ENCODE peak calls at places on chromosomes 6 and 20, in four cellular contexts. C is HepG2, R is K562, K is GM12878. T is an unnamed sample.

GRCh38 chr6:11009353-11009752 is 34.8 kb downstream of the ELOVL2 start:
- DNase-seq in K (no peak), R (no peak), C (peak), T (no peak)

GRCh38 chr20:61998343-61999121 is 67.1 kb downstream of the TAF4 start:
- DNase-seq in C (no peak), K (no peak), R (no peak), T (no peak)

GRCh38 chr6:131924881-131925474 is 26.2 kb downstream of the CCN2 start:
- DNase-seq in C (peak), R (no peak), K (no peak), T (peak)

GRCh38 chr20:63228786-63229185 is 6.9 kb upstream of the BIRC7 start:
- DNase-seq in R (no peak), C (no peak), K (no peak), T (no peak)

GRCh38 chr20:58978351-58979190 is 2.5 kb upstream of the NELFCD start:
- DNase-seq in K (no peak), R (no peak), C (no peak), T (no peak)

GRCh38 chr20:58293453-58293852 is 16.1 kb upstream of the RAB22A start:
- DNase-seq in K (no peak), R (peak), C (peak), T (peak)

GRCh38 chr6:55210952-55211351 is 36.6 kb downstream of the HCRTR2 start:
- DNase-seq in C (no peak), K (no peak), R (no peak), T (no peak)

GRCh38 chr6:45681860-45682488 is 304.2 kb upstream of the SUPT3H start:
- DNase-seq in C (no peak), K (peak), R (no peak), T (no peak)

GRCh38 chr6:168219167-168219566 is 100.4 kb downstream of the DACT2 start:
- DNase-seq in R (no peak), C (no peak), K (no peak), T (no peak)

GRCh38 chr6:1611322-1611571 is 1.5 kb downstream of the FOXC1 start:
- DNase-seq in K (no peak), R (no peak), C (no peak), T (no peak)

GRCh38 chr6:19692506-19693298 is 144.5 kb upstream of the ID4 start:
- DNase-seq in C (no peak), K (no peak), R (no peak), T (no peak)

GRCh38 chr6:54717849-54718455 is 128.6 kb upstream of the FAM83B start:
- DNase-seq in K (peak), R (peak), C (peak), T (peak)

GRCh38 chr6:63565727-63566625 is 6.3 kb upstream of the LOC128125822 start:
- DNase-seq in C (no peak), K (no peak), R (no peak), T (no peak)

GRCh38 chr6:159892053-159892452 is 1.3 kb downstream of the MAS1 start:
- DNase-seq in K (no peak), R (no peak), C (no peak), T (no peak)

GRCh38 chr20:25247666-25248500 is at the start of gene PYGB:
- DNase-seq in R (peak), C (peak), K (peak), T (peak)

GRCh38 chr20:36153754-36154695 is 515 bp upstream of the EPB41L1 start:
- DNase-seq in C (peak), R (peak), K (no peak), T (peak)

GRCh38 chr20:12970372-12970821 is 38.4 kb upstream of the SPTLC3 start:
- DNase-seq in R (no peak), C (peak), K (no peak), T (peak)

GRCh38 chr6:22067127-22067526 is 229.7 kb downstream of the PRL start:
- DNase-seq in K (no peak), C (no peak), R (no peak), T (no peak)

GRCh38 chr20:60123096-60123495 is 164.9 kb downstream of the CDH26 start:
- DNase-seq in R (no peak), C (no peak), K (no peak), T (no peak)

GRCh38 chr6:127547215-127547614 is 28.1 kb upstream of the MTCL3 start:
- DNase-seq in K (no peak), R (no peak), C (no peak), T (peak)

GRCh38 chr6:10720229-10720959 is 2.5 kb upstream of the TMEM14C start:
- DNase-seq in R (no peak), K (no peak), C (peak), T (no peak)

GRCh38 chr20:19701449-19701848 is 56.6 kb upstream of the RIN2 start:
- DNase-seq in R (no peak), C (no peak), K (no peak), T (no peak)

GRCh38 chr6:63661769-63662168 is 26.2 kb downstream of the PHF3 start:
- DNase-seq in K (no peak), C (no peak), R (no peak), T (no peak)

GRCh38 chr6:37103169-37104039 is 66.5 kb upstream of the PIM1 start:
- DNase-seq in R (peak), C (peak), K (no peak), T (no peak)

GRCh38 chr6:63573899-63574553 is 1.7 kb downstream of the LOC128125822 start:
- DNase-seq in R (peak), K (peak), C (peak), T (peak)

GRCh38 chr6:54198134-54198533 is 86.9 kb downstream of the MLIP start:
- DNase-seq in C (peak), K (no peak), R (no peak), T (no peak)

GRCh38 chr6:95227301-95227700 is 350.0 kb upstream of the MANEA start:
- DNase-seq in K (no peak), C (no peak), R (no peak), T (no peak)

GRCh38 chr6:134379086-134379485 is 61.2 kb upstream of the SGK1 start:
- DNase-seq in R (peak), K (peak), C (no peak), T (no peak)

GRCh38 chr6:134774244-134774643 is 175.7 kb downstream of the ALDH8A1 start:
- DNase-seq in R (no peak), C (no peak), K (no peak), T (no peak)

GRCh38 chr6:4673861-4674260 is 102.3 kb upstream of the CDYL start:
- DNase-seq in C (no peak), R (no peak), K (no peak), T (no peak)

GRCh38 chr6:56420296-56420695 is 172.9 kb upstream of the COL21A1 start:
- DNase-seq in K (no peak), R (no peak), C (no peak), T (no peak)

GRCh38 chr6:25173951-25174474 is 105.2 kb upstream of the CARMIL1 start:
- DNase-seq in C (peak), R (no peak), K (no peak), T (no peak)

GRCh38 chr6:25311251-25311910 is 32.2 kb downstream of the CARMIL1 start:
- DNase-seq in C (no peak), K (no peak), R (no peak), T (no peak)

GRCh38 chr6:151215999-151216398 is 23.8 kb upstream of the AKAP12 start:
- DNase-seq in C (no peak), R (no peak), K (no peak), T (no peak)

GRCh38 chr6:69285054-69285453 is 511.8 kb downstream of the LMBRD1 start:
- DNase-seq in C (no peak), R (no peak), K (no peak), T (no peak)
- TF ChIP-seq FOXK2 in C (no peak), R (no peak), K (no peak), T (no peak)

DNA sequence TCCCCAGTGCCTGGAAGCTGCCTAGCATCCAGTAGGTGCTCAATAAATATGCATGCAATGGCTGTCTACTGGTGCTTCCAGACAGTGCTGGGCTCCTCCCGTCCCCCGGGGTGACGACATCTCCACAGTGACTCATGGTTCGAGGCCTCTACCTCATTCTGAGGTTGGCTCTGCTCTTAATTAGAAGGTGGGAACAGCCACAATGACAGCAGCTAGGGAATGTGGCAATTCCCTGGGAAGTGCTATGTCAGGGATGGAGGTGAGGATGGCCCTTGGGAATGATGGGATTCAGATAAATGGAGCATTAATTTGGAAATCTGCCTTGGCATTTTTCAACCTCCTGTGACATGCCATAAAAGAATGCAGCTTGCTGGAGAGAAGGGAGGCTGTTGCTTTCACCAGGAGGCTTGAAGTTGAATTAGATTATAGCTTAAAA is 43.5 kb upstream of the NFATC2 start:
- DNase-seq in C (no peak), K (no peak), R (no peak), T (no peak)
- TF ChIP-seq SP1 in C (no peak), K (no peak), R (no peak), T (no peak)

GRCh38 chr6:153160221-153160620 is 29.1 kb upstream of the RGS17 start:
- DNase-seq in R (no peak), K (no peak), C (peak), T (no peak)

GRCh38 chr6:153162646-153163045 is 31.6 kb upstream of the RGS17 start:
- DNase-seq in C (no peak), R (no peak), K (no peak), T (no peak)

GRCh38 chr6:153167907-153168306 is 36.8 kb upstream of the RGS17 start:
- DNase-seq in K (no peak), C (no peak), R (no peak), T (no peak)

GRCh38 chr6:153167026-153167891 is 36.2 kb upstream of the RGS17 start:
- DNase-seq in C (peak), R (no peak), K (no peak), T (no peak)

DNA sequence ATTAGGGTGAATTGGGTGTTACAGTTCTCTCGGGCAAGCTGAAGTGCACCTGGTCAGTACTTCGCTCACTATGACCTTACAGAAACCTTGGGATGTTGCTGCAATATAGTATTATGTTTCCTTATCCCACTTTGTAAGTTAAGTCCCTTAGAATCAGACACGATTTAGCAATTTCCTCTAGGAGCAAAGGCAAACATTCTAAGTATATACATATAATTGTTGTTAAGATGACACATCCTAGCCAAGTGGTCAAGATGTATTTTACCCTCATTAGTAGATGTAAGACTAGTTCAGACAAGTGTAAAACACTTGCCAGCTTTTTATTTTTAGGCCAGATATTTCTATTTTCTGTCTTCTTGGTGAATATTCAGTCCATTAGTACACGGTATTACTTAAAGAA is 31.1 kb upstream of the RGS17 start:
- DNase-seq in K (no peak), R (no peak), C (no peak), T (no peak)
- TF ChIP-seq BHLHE40 in K (no peak), R (no peak), C (no peak), T (no peak)

DNA sequence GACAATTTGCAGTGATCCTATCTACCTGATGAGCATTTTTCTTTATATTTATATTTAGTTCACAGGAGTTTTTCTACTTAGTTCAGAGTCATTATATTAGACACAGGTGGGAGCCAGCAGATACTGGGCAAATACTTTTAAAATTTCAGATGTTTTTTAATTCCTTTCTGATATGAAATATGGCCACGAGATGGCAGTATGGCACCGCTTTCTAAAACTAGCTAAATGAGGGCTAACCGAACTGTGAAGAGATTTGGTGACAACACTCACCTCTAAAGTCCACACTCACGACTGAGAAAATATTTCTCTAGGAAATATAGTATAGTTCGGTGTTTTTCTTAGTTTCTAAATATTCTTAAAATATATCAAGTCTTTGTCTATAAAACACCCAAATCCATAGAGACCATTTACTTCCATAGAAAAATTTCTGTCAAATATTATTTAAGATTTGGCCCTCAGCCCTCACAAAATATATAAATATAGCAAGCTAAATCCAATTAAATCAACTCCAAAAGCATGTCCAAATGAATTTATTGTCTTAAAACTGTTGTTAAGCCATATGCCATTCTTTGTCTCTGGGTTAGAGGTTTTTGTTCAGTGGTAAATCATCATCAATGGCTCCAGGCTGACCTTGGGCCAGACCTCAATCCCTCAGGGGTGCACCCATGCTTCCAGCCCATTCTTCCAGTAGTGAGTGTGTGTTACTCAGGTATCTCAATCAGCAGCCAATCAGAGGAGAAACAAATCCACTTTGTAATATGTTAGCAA is 63.6 kb downstream of the HUS1B start:
- DNase-seq in R (peak), K (peak), C (peak), T (peak)
- TF ChIP-seq FOXK2 in R (no peak), K (no peak), C (no peak), T (no peak)

DNA sequence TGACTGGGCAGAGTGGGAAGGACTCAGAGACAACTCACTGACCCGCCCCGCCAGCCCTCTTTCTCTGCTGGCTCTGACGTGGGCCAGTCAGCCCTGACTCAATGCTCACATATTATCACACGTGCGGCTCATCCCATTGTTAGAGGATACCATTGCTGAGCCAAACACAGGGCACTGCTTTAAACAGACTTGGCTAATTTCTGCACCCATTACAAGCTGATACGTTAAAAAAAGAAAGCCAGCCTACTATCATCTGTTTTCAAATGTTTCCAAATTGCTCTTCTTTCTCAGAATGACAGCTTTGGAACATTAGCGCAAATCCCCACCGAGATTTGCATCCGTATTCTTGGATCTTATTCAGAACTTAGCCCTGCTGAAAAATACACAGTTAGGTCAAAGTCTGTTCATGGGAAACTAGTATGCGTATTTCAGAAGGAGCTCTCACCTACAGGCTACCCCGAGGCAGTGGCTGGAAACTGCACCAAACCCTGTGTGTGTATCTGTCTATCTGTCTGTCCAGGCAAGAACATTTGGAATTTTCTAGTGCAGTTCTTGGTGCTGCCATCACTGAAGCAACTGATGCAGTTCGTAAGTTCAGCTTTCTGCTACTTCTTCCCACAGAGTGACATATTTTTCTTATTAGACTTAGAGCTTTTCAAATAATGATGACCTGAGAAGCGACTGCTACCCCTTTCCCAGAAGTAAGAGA is 32.8 kb downstream of the RAMACL start:
- DNase-seq in K (no peak), C (no peak), R (no peak), T (no peak)
- TF ChIP-seq SP1 in K (no peak), C (no peak), R (no peak), T (no peak)

GRCh38 chr20:4246428-4246827 is 231.1 kb upstream of the RNF24 start:
- DNase-seq in R (no peak), C (no peak), K (no peak), T (no peak)

GRCh38 chr20:4244700-4245485 is 229.5 kb upstream of the RNF24 start:
- DNase-seq in C (peak), K (no peak), R (no peak), T (no peak)

GRCh38 chr20:4242376-4242775 is 227.0 kb upstream of the RNF24 start:
- DNase-seq in R (no peak), C (no peak), K (no peak), T (no peak)

GRCh38 chr20:4245542-4245941 is 230.2 kb upstream of the RNF24 start:
- DNase-seq in R (no peak), C (no peak), K (no peak), T (no peak)

DNA sequence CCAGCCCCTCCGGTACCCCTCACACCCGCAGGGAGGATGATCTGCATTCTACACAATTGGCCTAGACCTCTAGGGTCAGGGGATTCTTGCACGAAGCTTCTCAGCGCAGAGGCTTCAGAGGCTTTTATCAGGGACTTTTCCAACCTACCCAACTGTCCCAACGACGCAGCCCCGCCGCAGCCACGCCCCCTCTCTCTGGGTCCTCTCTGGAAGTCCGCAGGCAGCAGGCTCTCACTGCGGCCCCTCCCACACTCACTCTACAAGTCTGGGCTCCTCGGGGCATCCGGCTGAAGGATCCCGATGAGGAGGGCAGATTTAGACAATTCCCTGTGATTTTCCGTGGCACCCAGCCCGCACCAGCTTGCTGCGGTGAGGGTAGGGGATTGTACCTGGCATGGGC is 227.7 kb upstream of the RNF24 start:
- DNase-seq in K (no peak), C (no peak), R (no peak), T (no peak)
- TF ChIP-seq BHLHE40 in K (no peak), C (no peak), R (no peak), T (no peak)

DNA sequence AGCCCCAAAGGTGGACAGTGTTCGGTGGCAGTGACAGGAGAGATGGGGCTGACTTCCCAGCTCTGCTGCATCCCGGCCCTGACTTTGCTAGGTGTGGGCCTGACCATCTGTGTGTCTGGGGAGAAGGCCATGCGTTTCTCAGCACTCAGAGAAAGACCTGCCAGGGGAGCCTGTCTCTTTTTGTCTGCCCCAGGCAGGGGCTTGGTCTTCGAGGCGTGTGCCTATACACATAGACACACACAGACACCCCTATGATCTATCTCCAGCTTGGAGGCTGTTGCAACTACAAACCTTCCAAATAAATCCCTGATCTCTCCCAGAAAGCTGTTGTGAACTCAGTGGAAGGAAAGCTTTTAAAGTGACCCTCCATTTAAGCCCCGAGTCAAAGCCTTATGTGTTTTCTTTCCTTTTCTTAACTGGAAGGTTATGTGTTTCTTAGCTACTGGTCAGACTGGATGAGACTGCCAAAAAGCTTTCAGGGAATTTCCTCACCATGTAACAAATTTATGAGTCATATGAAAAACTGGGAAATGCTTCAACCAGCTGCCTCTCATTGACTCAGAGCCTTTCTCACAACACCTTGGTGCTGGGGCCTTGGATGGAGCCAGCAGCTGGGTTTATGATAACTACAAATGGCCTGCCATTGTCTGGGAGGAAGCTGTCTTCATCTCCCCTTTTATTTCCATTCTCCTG is 102.6 kb downstream of the CDC5L start:
- DNase-seq in C (no peak), R (no peak), K (no peak), T (no peak)
- TF ChIP-seq FOXK2 in C (no peak), R (no peak), K (no peak), T (no peak)

GRCh38 chr20:46951405-46951804 is 56.8 kb downstream of the EYA2 start:
- DNase-seq in R (no peak), C (no peak), K (no peak), T (no peak)
- TF ChIP-seq SP1 in R (no peak), C (no peak), K (no peak), T (no peak)

DNA sequence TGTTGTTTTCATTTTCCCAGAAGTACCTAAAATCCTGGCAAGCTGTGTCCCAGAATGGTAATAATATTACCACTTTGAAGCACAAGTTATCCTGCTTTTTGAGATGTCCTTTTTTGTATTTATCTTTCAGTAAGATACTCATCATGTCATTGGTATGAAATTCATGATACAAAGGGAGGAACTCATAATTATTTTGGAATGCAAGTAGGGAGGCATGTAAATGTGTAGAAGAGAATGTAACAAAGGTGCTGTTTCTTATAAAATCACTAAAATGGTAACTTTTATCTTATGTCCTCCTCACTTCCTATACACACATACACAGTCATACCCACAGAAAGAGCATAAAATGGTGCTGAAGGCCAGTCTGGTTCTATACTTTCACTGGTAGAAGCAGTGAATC is 109.9 kb downstream of the CD2AP start:
- DNase-seq in R (no peak), K (no peak), C (no peak), T (no peak)
- TF ChIP-seq BHLHE40 in R (no peak), K (no peak), C (no peak), T (no peak)